ENCODE peak calls at places on chromosomes 5 and 9, in four cellular contexts. K is GM23248, Y is IMR-90, O is mesenchymal stem cell. C is an unnamed sample. For H3K4me1, the result is how much of the 10 kb centered on the place peaks cover.

GRCh38 chr5:149799119-149799623 is 69.1 kb downstream of the PPARGC1B start:
- DNase-seq in K (peak), Y (peak), O (peak), C (peak)

GRCh38 chr9:108743901-108744371 is 111.8 kb downstream of the ACTL7B start:
- DNase-seq in K (peak), Y (no peak), O (no peak), C (peak)

GRCh38 chr9:134283111-134283515 is 43.1 kb upstream of the RXRA start:
- DNase-seq in K (peak), O (no peak), Y (peak), C (no peak)

GRCh38 chr5:124628721-124629596 is 117.5 kb downstream of the ZNF608 start:
- DNase-seq in Y (peak), O (peak), K (peak), C (peak)

GRCh38 chr5:114324282-114324681 is 37.6 kb upstream of the KCNN2 start:
- DNase-seq in Y (peak), O (no peak), K (no peak), C (no peak)

GRCh38 chr5:60677831-60678664 is 21.9 kb downstream of the DEPDC1B start:
- DNase-seq in K (peak), O (peak), Y (peak), C (peak)

GRCh38 chr5:4989121-4989520 is 151.0 kb upstream of the ADAMTS16 start:
- DNase-seq in Y (no peak), O (no peak), K (no peak), C (no peak)

GRCh38 chr9:118785456-118785855 is 583.8 kb downstream of the BRINP1 start:
- DNase-seq in K (no peak), O (no peak), Y (no peak), C (no peak)

GRCh38 chr5:131825404-131826013 is 28.7 kb upstream of the FNIP1 start:
- DNase-seq in O (peak), Y (no peak), K (no peak), C (no peak)

GRCh38 chr9:34589371-34589655 is 211 bp downstream of the CNTFR start:
- DNase-seq in K (no peak), O (no peak), Y (no peak), C (no peak)

GRCh38 chr9:83197611-83198010 is 134.7 kb upstream of the RASEF start:
- DNase-seq in O (no peak), Y (no peak), K (no peak), C (no peak)

GRCh38 chr5:173474881-173475287 is 141.6 kb downstream of the BOD1 start:
- DNase-seq in Y (peak), K (peak), O (peak), C (peak)

GRCh38 chr5:73957397-73958001 is 331.5 kb downstream of the ARHGEF28 start:
- DNase-seq in O (peak), Y (peak), K (no peak), C (no peak)

GRCh38 chr5:45697211-45697610 is 1.0 kb upstream of the HCN1 start:
- DNase-seq in K (no peak), O (no peak), Y (no peak), C (no peak)

GRCh38 chr9:13171261-13171660 is 108.2 kb downstream of the MPDZ start:
- DNase-seq in Y (peak), K (no peak), O (no peak), C (peak)

GRCh38 chr5:142823176-142823575 is 53.0 kb downstream of the ARHGAP26 start:
- DNase-seq in Y (no peak), O (no peak), K (no peak), C (no peak)

GRCh38 chr5:84274585-84275468 is 109.9 kb downstream of the EDIL3 start:
- DNase-seq in K (peak), Y (peak), O (peak), C (peak)

GRCh38 chr9:108727580-108728056 is 128.2 kb downstream of the ACTL7B start:
- DNase-seq in K (peak), O (no peak), Y (no peak), C (no peak)

GRCh38 chr5:132136906-132137305 is 63.3 kb downstream of the CSF2 start:
- DNase-seq in K (peak), O (no peak), Y (peak), C (peak)

GRCh38 chr5:65823820-65824445 is 101.9 kb downstream of the NLN start:
- DNase-seq in Y (no peak), O (no peak), K (no peak), C (no peak)

GRCh38 chr5:5665225-5666075 is 243.0 kb downstream of the ICE1 start:
- DNase-seq in O (no peak), Y (no peak), K (peak), C (no peak)

GRCh38 chr5:76467221-76467620 is 64.1 kb downstream of the IQGAP2 start:
- DNase-seq in K (no peak), O (no peak), Y (no peak), C (no peak)

GRCh38 chr5:179759961-179760541 is 27.4 kb downstream of the MAML1 start:
- DNase-seq in K (no peak), Y (no peak), O (peak), C (no peak)

GRCh38 chr5:36364473-36364872 is 62.8 kb upstream of the RANBP3L start:
- DNase-seq in K (no peak), O (no peak), Y (no peak), C (no peak)

GRCh38 chr5:133269707-133270106 is 217.9 kb downstream of the HSPA4 start:
- DNase-seq in K (no peak), O (no peak), Y (no peak), C (no peak)

GRCh38 chr5:127906562-127907204 is 176.9 kb upstream of the SLC12A2 start:
- DNase-seq in Y (no peak), K (no peak), O (no peak), C (no peak)

GRCh38 chr9:110257097-110257955 is 1.0 kb upstream of the TXN start:
- DNase-seq in Y (peak), K (peak), O (no peak), C (peak)

GRCh38 chr9:4970970-4971641 is 14.0 kb upstream of the JAK2 start:
- DNase-seq in O (no peak), Y (no peak), K (no peak), C (no peak)

GRCh38 chr5:73304381-73304780 is 131.4 kb downstream of the TMEM174 start:
- DNase-seq in Y (no peak), O (no peak), K (no peak), C (peak)

GRCh38 chr5:93221773-93222172 is 359.2 kb downstream of the NR2F1-AS1 start:
- DNase-seq in K (no peak), O (no peak), Y (no peak), C (no peak)

GRCh38 chr5:178152491-178153444 is 917 bp downstream of the NHP2 start:
- DNase-seq in K (peak), O (peak), Y (peak), C (peak)

GRCh38 chr9:87725356-87725899 is 491 bp upstream of the CTSL start:
- DNase-seq in K (peak), Y (peak), O (no peak), C (peak)

GRCh38 chr5:61162832-61163567 is 732 bp upstream of the SMIM15 start:
- DNase-seq in Y (peak), O (peak), K (peak), C (peak)

GRCh38 chr5:75236322-75237316 is at the start of gene ANKRD31:
- DNase-seq in K (peak), Y (peak), O (peak), C (peak)

GRCh38 chr5:101806410-101806809 is 489.7 kb downstream of the SLCO4C1 start:
- DNase-seq in Y (no peak), O (no peak), K (no peak), C (no peak)

GRCh38 chr5:112594060-112594850 is 143.4 kb upstream of the APC start:
- DNase-seq in Y (no peak), O (no peak), K (peak), C (peak)

GRCh38 chr5:112597831-112598230 is 139.9 kb upstream of the APC start:
- DNase-seq in O (no peak), K (no peak), Y (no peak), C (no peak)

GRCh38 chr5:112594941-112595340 is 142.7 kb upstream of the APC start:
- DNase-seq in O (no peak), K (no peak), Y (no peak), C (no peak)
- H3K9ac ChIP-seq in O (no peak), K (no peak), Y (no peak), C (no peak)

GRCh38 chr9:33161589-33162132 is 5.5 kb downstream of the B4GALT1 start:
- DNase-seq in O (no peak), Y (no peak), K (peak), C (peak)
- H3K4me3 ChIP-seq in O (no peak), Y (no peak), K (peak), C (peak)

GRCh38 chr9:77808750-77809079 is 160.6 kb upstream of the GNA14 start:
- DNase-seq in K (no peak), Y (no peak), O (no peak), C (no peak)

GRCh38 chr9:77806697-77807096 is 158.6 kb upstream of the GNA14 start:
- DNase-seq in K (peak), O (no peak), Y (no peak), C (no peak)

GRCh38 chr9:77805810-77806209 is 157.7 kb upstream of the GNA14 start:
- DNase-seq in Y (no peak), K (no peak), O (no peak), C (no peak)

GRCh38 chr9:77807846-77808749 is 160.0 kb upstream of the GNA14 start:
- DNase-seq in Y (no peak), O (peak), K (no peak), C (no peak)

DNA sequence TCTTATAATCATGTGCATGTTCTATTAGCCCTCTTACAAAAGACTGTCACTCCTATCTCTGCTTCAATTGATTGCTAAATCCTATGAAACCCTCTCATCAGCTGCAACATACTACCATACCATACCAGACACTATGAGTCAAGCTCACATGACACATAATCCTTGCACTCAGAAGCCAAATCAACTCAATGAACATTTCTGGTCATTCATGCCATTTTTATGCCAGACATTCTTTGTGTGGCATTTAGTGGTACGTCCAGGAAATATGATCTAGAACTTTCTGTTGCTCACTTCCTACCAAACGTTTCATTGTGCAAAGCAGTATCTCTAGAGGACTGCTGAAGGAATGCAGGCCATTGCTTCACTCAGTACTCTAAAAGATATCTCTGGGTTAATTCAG is 159.2 kb upstream of the GNA14 start:
- DNase-seq in K (peak), Y (peak), O (peak), C (peak)
- H3K4me1 ChIP-seq in K (under half), Y (under half), O (under half), C (under half)

GRCh38 chr5:175250426-175250825 is 193.6 kb downstream of the DRD1 start:
- DNase-seq in K (no peak), Y (no peak), O (no peak), C (no peak)
- H3K9ac ChIP-seq in K (no peak), Y (no peak), O (no peak), C (no peak)

DNA sequence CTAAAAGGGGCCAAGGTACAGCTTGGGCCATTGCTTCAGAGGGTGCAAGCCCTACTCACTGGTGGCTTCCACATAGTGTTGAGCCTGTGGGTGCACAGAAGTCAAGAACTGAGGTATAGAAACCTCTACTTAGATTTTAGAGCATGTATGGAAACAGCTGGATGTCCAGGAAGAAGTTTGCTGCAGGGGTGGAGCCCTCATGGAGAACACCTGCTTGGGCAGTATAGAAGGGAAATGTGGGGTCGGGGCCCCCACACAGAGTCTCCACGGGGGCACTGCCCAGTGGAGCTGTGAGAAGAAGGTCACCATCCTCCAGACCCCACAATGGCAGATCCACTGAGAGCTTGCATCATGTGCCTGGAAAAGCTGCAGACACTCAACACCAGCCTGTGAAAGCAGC is 12.1 kb downstream of the FBXO10 start:
- DNase-seq in Y (no peak), O (no peak), K (no peak), C (no peak)
- H3K4me3 ChIP-seq in Y (no peak), O (no peak), K (no peak), C (no peak)

DNA sequence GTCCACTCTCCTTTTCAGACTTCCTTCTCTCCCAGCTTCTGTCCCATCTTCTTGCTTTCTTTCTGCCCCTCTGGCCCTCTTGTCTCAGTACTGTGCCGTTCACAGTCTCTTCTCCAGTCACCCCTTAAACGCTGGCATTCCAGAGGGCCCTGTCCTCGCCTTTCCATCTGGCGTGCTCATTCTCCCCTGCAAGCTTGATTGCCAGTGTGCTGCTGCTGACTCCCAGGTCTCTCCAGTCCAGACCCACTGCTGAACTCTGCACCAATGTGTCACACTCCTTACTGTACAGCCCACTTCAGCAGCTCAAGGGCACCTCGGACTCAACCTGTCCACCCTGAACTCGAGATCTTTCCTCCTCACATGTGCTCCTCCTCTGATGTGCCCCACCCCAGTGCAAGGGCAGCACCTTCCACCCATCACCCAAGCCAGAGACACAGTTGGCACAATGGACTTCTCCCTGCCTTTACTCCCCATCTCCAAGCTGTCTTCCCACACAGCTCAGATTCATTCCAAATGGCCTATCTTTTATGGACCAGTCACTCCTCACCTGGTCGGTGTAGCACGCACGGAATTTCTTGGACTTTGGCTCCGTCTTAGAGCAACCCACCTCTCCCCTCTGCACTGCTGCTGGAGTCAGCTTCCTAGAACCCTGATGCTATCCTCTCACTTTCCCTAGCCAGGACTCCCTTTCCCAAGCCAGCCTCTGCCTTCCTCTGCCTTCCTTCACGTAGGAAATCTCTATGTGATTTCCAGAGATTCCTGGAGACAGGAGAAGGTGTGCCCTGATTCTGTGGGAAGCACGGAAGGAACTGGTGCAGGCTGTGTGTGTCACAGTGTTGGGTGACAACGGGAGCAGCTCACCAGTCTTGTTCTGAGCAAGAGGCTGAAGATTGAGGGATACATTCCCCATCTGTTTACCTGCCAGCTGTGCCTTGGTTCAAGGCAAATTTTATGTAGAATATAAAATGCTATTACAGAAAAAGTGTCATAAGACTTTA is 26.0 kb upstream of the SLC2A8 start:
- DNase-seq in Y (no peak), K (no peak), O (no peak), C (no peak)
- H3K4me1 ChIP-seq in Y (under half), K (under half), O (under half), C (under half)

GRCh38 chr9:131276107-131276888 is at the start of gene FAM78A:
- DNase-seq in Y (no peak), K (peak), O (peak), C (no peak)

GRCh38 chr9:131273791-131274673 is 2.3 kb downstream of the FAM78A start:
- DNase-seq in Y (no peak), K (no peak), O (no peak), C (peak)

GRCh38 chr9:131275332-131276106 is 791 bp downstream of the FAM78A start:
- DNase-seq in O (no peak), K (no peak), Y (no peak), C (no peak)

GRCh38 chr9:131273146-131273545 is 3.2 kb downstream of the FAM78A start:
- DNase-seq in O (no peak), Y (no peak), K (no peak), C (no peak)

DNA sequence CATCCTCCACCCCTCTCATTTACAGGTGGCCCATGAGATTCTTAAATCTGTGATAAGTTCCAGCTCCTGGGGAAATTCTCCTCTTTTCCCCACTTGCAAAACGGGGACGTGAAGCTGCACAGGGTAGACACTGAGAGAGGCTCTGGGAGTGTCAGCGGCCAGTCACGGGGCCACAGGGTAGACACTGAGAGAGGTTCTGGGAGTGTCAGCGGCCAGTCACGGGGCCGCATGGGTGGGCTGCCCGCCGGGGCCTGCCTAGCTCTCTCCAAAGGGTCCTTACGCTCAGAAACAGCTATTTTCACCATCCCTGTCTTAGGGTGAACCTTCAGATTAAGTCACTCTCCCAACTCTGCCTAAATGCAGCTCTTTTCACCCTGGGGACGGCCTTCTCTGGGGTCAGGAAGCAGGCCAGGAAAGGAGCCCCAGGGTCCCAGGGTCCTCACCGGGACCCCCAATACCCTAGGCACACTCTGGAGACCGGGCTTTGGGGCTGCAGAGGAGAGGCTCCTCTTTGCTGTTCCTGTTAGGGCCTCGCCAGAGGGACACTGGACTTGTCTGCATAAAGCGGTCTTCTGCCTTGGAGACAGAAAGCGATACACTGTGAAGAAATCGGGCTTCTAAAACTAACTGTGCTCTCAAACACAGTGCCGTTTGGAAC is 1.5 kb downstream of the FAM78A start:
- DNase-seq in K (no peak), Y (no peak), O (no peak), C (no peak)
- H3K9ac ChIP-seq in K (no peak), Y (no peak), O (no peak), C (peak)